ENCODE peak calls at places on chromosome 2, in five cellular contexts. Z is astrocyte, R is cardiac fibroblast, N is BJ, P is cardiac muscle cell. X is an unnamed sample.
A peak's percentile ranks its signal among the peaks of the same experiment; 100 is the strongest.

GRCh38 chr2:8954990-8955389 is 48.5 kb downstream of the MBOAT2 start:
- DNase-seq in Z (peak; percentile 22), R (no peak), N (no peak), P (no peak), X (no peak)

GRCh38 chr2:102488063-102488462 is 15.0 kb downstream of the SLC9A4 start:
- DNase-seq in Z (peak; percentile 89), R (peak; percentile 21), N (peak; percentile 67), P (peak; percentile 68), X (peak; percentile 98)

GRCh38 chr2:38665854-38666577 is at the start of gene GALM:
- DNase-seq in Z (peak; percentile 93), R (peak; percentile 94), N (peak; percentile 69), P (peak; percentile 98), X (peak; percentile 47)

GRCh38 chr2:26579025-26579722 is 62.0 kb downstream of the CIB4 start:
- DNase-seq in Z (no peak), R (no peak), N (no peak), P (no peak), X (no peak)

GRCh38 chr2:182821172-182821571 is 45.3 kb downstream of the FRZB start:
- DNase-seq in Z (no peak), R (peak; percentile 52), N (no peak), P (no peak), X (peak; percentile 74)

GRCh38 chr2:64391940-64392339 is 62.0 kb upstream of the LGALSL start:
- DNase-seq in Z (no peak), R (no peak), N (no peak), P (peak; percentile 19), X (no peak)

GRCh38 chr2:3650140-3650944 is 7.7 kb upstream of the ALLC start:
- DNase-seq in Z (no peak), R (no peak), N (no peak), P (no peak), X (no peak)

GRCh38 chr2:10489842-10490555 is 41.9 kb upstream of the ODC1 start:
- DNase-seq in Z (no peak), R (peak; percentile 77), N (no peak), P (no peak), X (peak; percentile 41)

GRCh38 chr2:239912171-239912937 is 112.8 kb downstream of the NDUFA10 start:
- DNase-seq in Z (no peak), R (no peak), N (no peak), P (no peak), X (no peak)

GRCh38 chr2:48905696-48906095 is 150.2 kb upstream of the LHCGR start:
- DNase-seq in Z (no peak), R (no peak), N (no peak), P (no peak), X (no peak)

GRCh38 chr2:160735696-160736095 is 242.1 kb upstream of the RBMS1 start:
- DNase-seq in Z (no peak), R (no peak), N (no peak), P (no peak), X (no peak)

GRCh38 chr2:47357475-47357874 is 45.5 kb upstream of the MSH2 start:
- DNase-seq in Z (peak; percentile 85), R (peak; percentile 77), N (no peak), P (peak; percentile 81), X (peak; percentile 84)

GRCh38 chr2:45067859-45068642 is 58.8 kb upstream of the SIX2 start:
- DNase-seq in Z (no peak), R (peak; percentile 43), N (no peak), P (peak; percentile 69), X (no peak)

GRCh38 chr2:190618030-190618429 is 30.9 kb upstream of the NAB1 start:
- DNase-seq in Z (no peak), R (no peak), N (no peak), P (no peak), X (no peak)

GRCh38 chr2:114784890-114785583 is 342.6 kb downstream of the DPP10 start:
- DNase-seq in Z (no peak), R (no peak), N (no peak), P (no peak), X (no peak)

GRCh38 chr2:127139766-127140165 is 32.8 kb upstream of the BIN1 start:
- DNase-seq in Z (no peak), R (no peak), N (no peak), P (no peak), X (peak; percentile 52)

GRCh38 chr2:238652053-238652770 is 195.7 kb upstream of the TWIST2 start:
- DNase-seq in Z (no peak), R (no peak), N (no peak), P (no peak), X (no peak)

GRCh38 chr2:222939208-222939846 is 78.5 kb downstream of the ACSL3 start:
- DNase-seq in Z (peak; percentile 32), R (peak; percentile 82), N (no peak), P (peak; percentile 80), X (peak; percentile 75)
- TF ChIP-seq CTCF in Z (peak; percentile 90), R (peak; percentile 86), N (peak; percentile 84), P (peak; percentile 92), X (peak; percentile 92)

GRCh38 chr2:70931376-70932000 is 4.2 kb upstream of the ATP6V1B1 start:
- DNase-seq in Z (no peak), R (no peak), N (no peak), P (no peak), X (no peak)

GRCh38 chr2:70935468-70936164 is at the start of gene ATP6V1B1:
- DNase-seq in Z (no peak), R (no peak), N (no peak), P (no peak), X (no peak)

GRCh38 chr2:70930371-70931329 is 5.0 kb upstream of the ATP6V1B1 start:
- DNase-seq in Z (no peak), R (no peak), N (no peak), P (no peak), X (no peak)

GRCh38 chr2:70934981-70935380 is 719 bp upstream of the ATP6V1B1 start:
- DNase-seq in Z (no peak), R (no peak), N (no peak), P (no peak), X (no peak)

DNA sequence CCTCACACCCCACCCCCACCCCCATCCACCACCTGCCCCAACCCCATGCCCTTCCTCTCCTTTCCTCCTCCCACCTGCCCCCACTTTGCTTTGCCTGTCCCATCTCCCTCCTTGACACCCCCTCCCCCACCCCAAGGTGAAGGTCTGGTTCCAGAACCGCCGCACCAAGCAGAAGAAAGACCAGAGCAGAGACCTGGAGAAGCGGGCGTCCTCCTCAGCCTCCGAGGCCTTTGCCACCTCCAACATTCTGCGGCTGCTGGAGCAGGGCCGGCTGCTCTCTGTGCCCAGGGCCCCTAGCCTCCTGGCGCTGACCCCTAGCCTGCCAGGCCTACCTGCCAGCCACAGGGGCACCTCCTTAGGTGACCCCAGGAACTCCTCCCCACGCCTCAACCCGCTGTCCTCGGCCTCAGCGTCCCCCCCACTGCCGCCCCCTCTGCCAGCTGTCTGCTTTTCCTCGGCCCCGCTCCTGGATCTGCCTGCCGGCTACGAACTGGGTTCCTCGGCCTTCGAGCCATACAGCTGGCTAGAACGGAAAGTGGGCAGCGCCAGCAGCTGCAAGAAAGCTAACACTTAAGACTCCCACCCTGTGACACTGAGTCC is 3.0 kb upstream of the ATP6V1B1 start:
- DNase-seq in Z (no peak), R (no peak), N (no peak), P (no peak), X (no peak)
- H3K4me3 ChIP-seq in Z (no peak overlapping the region), R (no peak overlapping the region), N (no peak overlapping the region), P (no peak overlapping the region), X (no peak overlapping the region)

DNA sequence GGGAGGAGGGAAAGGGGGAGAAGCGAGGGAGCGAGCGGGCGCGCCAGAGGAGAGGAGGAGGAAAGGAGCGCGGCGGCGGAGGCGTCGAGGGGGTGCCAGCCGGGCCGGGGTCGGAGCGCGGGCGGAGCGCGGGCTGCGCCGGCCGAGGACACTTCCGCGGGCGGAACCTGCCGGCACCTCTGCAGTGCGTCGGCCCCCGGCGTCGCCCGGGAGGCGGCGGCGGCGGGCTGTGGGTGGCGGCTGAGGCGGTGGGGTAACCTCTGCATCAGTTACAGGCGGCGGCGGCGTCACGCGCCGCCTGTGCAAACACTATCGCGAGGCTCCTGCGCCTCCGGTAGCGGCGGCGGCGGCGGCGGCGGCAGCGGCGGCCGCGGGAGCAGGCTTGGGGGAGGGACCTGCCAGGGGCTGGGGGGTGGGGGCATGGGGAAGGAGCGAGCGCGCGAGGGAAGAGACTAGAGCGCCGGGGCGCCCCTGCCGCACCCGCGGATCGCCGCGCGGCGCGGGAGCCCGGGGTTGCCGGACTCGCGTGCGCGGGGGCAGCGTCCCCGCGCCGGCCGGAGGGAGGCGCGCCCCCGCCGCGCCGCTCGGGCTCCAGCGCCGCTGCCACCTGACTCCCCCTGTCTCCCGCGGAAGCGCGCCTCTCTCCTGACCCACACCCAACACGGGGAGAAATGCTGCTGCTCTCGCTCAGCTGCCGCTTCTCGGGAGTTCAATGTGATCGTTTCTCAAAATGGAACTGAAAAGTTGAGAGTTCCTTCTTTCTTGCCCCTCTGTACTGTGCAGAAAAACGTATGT is at the start of gene TLK1:
- DNase-seq in Z (peak; percentile 59), R (peak; percentile 58), N (no peak), P (peak; percentile 72), X (peak; percentile 84)
- TF ChIP-seq CTCF in Z (no peak), R (no peak), N (peak; percentile 6), P (no peak), X (no peak)

DNA sequence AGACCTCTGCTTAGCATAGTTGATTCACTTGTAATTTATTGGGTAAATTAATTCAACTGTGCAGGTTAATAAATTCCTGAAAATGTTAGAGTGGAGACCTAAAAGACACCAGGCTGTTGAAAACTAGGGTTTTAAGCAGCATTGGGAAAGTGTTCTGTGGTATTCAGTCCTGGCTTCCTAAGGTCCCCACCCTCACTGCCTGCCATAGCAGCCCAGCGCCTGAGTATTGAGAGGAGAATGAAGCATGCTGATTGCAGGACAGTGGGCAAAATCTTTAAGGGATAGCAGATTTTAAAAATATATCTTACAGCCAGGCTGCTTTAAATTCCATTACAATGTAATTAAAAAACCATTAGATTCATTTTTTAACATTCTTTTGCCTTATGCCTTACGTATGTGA is 20.6 kb downstream of the MEIS1 start:
- DNase-seq in Z (no peak), R (no peak), N (no peak), P (no peak), X (no peak)
- H3K4me3 ChIP-seq in Z (no peak overlapping the region), R (no peak overlapping the region), N (no peak overlapping the region), P (no peak overlapping the region), X (no peak overlapping the region)